ENCODE peak calls at places on chromosomes 2 and 18, in seven cellular contexts. Q is heart right ventricle, K is left ventricle myocardium inferior, F is Peyer's patch, L is suprapubic skin, Y is HCT116, I is right cardiac atrium. J is an unnamed sample.

GRCh38 chr2:208929894-208930427 is 493.9 kb upstream of the MAP2 start:
- DNase-seq in Q (no peak), K (no peak), F (no peak), L (no peak), Y (no peak), I (no peak), J (no peak)

GRCh38 chr2:44706584-44707553 is 234.6 kb upstream of the SIX3 start:
- DNase-seq in Q (no peak), K (no peak), F (no peak), L (no peak), Y (no peak), I (no peak), J (no peak)

GRCh38 chr2:20561703-20562454 is 89.0 kb downstream of the HS1BP3 start:
- DNase-seq in Q (no peak), K (no peak), F (no peak), L (no peak), Y (no peak), I (no peak), J (no peak)

GRCh38 chr2:180823546-180824141 is 156.8 kb upstream of the UBE2E3 start:
- DNase-seq in Q (no peak), K (no peak), F (no peak), L (no peak), Y (no peak), I (no peak), J (no peak)

GRCh38 chr2:152585830-152586484 is 131.3 kb downstream of the PRPF40A start:
- DNase-seq in Q (no peak), K (no peak), F (no peak), L (no peak), Y (no peak), I (no peak), J (no peak)

GRCh38 chr2:10547011-10547410 is 98.9 kb upstream of the ODC1 start:
- DNase-seq in Q (no peak), K (no peak), F (no peak), L (no peak), Y (no peak), I (no peak), J (no peak)

GRCh38 chr2:190942697-190943096 is 62.1 kb downstream of the GLS start:
- DNase-seq in Q (no peak), K (no peak), F (no peak), L (no peak), Y (no peak), I (no peak), J (no peak)

GRCh38 chr2:46645681-46646162 is 166.4 kb downstream of the TMEM247 start:
- DNase-seq in Q (no peak), K (peak), F (no peak), L (no peak), Y (no peak), I (no peak), J (peak)

GRCh38 chr2:167749016-167749415 is 498.4 kb downstream of the STK39 start:
- DNase-seq in Q (no peak), K (no peak), F (no peak), L (no peak), Y (no peak), I (no peak), J (peak)

GRCh38 chr2:177283871-177284270 is 19.3 kb upstream of the NFE2L2 start:
- DNase-seq in Q (no peak), K (no peak), F (no peak), L (no peak), Y (no peak), I (no peak), J (no peak)

GRCh38 chr2:37795938-37796337 is 124.5 kb upstream of the CDC42EP3 start:
- DNase-seq in Q (no peak), K (no peak), F (no peak), L (no peak), Y (no peak), I (no peak), J (no peak)

GRCh38 chr18:5890606-5891360 is 4.5 kb downstream of the TMEM200C start:
- DNase-seq in Q (peak), K (peak), F (peak), L (no peak), Y (no peak), I (peak), J (no peak)

GRCh38 chr2:13252615-13253014 is 535.9 kb downstream of the TRIB2 start:
- DNase-seq in Q (no peak), K (no peak), F (no peak), L (no peak), Y (no peak), I (no peak), J (no peak)

GRCh38 chr18:3498705-3499451 is 48.9 kb downstream of the TGIF1 start:
- DNase-seq in Q (peak), K (peak), F (peak), L (no peak), Y (no peak), I (peak), J (no peak)

GRCh38 chr2:97673915-97674283 is 4.4 kb downstream of the C2orf92 start:
- DNase-seq in Q (no peak), K (no peak), F (no peak), L (no peak), Y (no peak), I (no peak), J (no peak)

GRCh38 chr2:98479959-98480524 is 35.4 kb downstream of the INPP4A start:
- DNase-seq in Q (peak), K (peak), F (no peak), L (no peak), Y (no peak), I (peak), J (peak)

GRCh38 chr2:54606393-54606973 is 117.0 kb upstream of the EML6 start:
- DNase-seq in Q (no peak), K (peak), F (no peak), L (no peak), Y (no peak), I (peak), J (no peak)

GRCh38 chr2:104876606-104877005 is 22.7 kb downstream of the POU3F3 start:
- DNase-seq in Q (no peak), K (no peak), F (no peak), L (peak), Y (no peak), I (no peak), J (no peak)

GRCh38 chr2:47660167-47660566 is 122.8 kb upstream of the MSH6 start:
- DNase-seq in Q (no peak), K (no peak), F (no peak), L (no peak), Y (no peak), I (no peak), J (no peak)

GRCh38 chr2:127576433-127577207 is 41.1 kb downstream of the MYO7B start:
- DNase-seq in Q (peak), K (peak), F (no peak), L (peak), Y (no peak), I (peak), J (no peak)

GRCh38 chr2:223896751-223897320 is 48.3 kb downstream of the WDFY1 start:
- DNase-seq in Q (no peak), K (no peak), F (no peak), L (no peak), Y (no peak), I (no peak), J (no peak)

GRCh38 chr18:9000736-9001135 is 101.8 kb upstream of the NDUFV2 start:
- DNase-seq in Q (no peak), K (no peak), F (no peak), L (no peak), Y (no peak), I (no peak), J (no peak)

GRCh38 chr2:96207778-96208143 is 866 bp downstream of the STARD7 start:
- DNase-seq in Q (no peak), K (no peak), F (no peak), L (no peak), Y (no peak), I (no peak), J (no peak)

GRCh38 chr2:200665626-200666453 is 80.0 kb downstream of the AOX1 start:
- DNase-seq in Q (no peak), K (no peak), F (no peak), L (no peak), Y (no peak), I (no peak), J (no peak)

GRCh38 chr2:15577071-15577706 is 14.5 kb upstream of the DDX1 start:
- DNase-seq in Q (peak), K (peak), F (peak), L (peak), Y (peak), I (peak), J (no peak)

GRCh38 chr2:234425923-234426603 is 70.8 kb downstream of the ARL4C start:
- DNase-seq in Q (no peak), K (no peak), F (no peak), L (no peak), Y (no peak), I (no peak), J (no peak)

GRCh38 chr2:11534746-11535484 is 1.1 kb downstream of the GREB1 start:
- DNase-seq in Q (no peak), K (no peak), F (no peak), L (no peak), Y (no peak), I (no peak), J (no peak)

GRCh38 chr2:163698857-163699256 is 37.0 kb downstream of the FIGN start:
- DNase-seq in Q (no peak), K (no peak), F (no peak), L (no peak), Y (no peak), I (no peak), J (no peak)

GRCh38 chr2:119013640-119014039 is 71.6 kb downstream of the MARCO start:
- DNase-seq in Q (no peak), K (no peak), F (no peak), L (peak), Y (no peak), I (no peak), J (no peak)

GRCh38 chr2:30287190-30287589 is 55.9 kb downstream of the LBH start:
- DNase-seq in Q (no peak), K (no peak), F (no peak), L (no peak), Y (no peak), I (no peak), J (no peak)

GRCh38 chr2:174025271-174026121 is 60.3 kb upstream of the SP3 start:
- DNase-seq in Q (peak), K (peak), F (peak), L (peak), Y (no peak), I (peak), J (no peak)

GRCh38 chr2:102427249-102427648 is 4.3 kb downstream of the IL18RAP start:
- DNase-seq in Q (no peak), K (no peak), F (no peak), L (no peak), Y (no peak), I (no peak), J (no peak)

GRCh38 chr2:71605781-71606241 is 152.4 kb downstream of the DYSF start:
- DNase-seq in Q (no peak), K (peak), F (peak), L (peak), Y (no peak), I (no peak), J (no peak)

GRCh38 chr2:115219296-115219695 is 776.9 kb downstream of the DPP10 start:
- DNase-seq in Q (no peak), K (no peak), F (no peak), L (no peak), Y (no peak), I (no peak), J (no peak)

GRCh38 chr2:46118656-46119338 is 178.4 kb upstream of the EPAS1 start:
- DNase-seq in Q (no peak), K (no peak), F (no peak), L (no peak), Y (no peak), I (no peak), J (no peak)

DNA sequence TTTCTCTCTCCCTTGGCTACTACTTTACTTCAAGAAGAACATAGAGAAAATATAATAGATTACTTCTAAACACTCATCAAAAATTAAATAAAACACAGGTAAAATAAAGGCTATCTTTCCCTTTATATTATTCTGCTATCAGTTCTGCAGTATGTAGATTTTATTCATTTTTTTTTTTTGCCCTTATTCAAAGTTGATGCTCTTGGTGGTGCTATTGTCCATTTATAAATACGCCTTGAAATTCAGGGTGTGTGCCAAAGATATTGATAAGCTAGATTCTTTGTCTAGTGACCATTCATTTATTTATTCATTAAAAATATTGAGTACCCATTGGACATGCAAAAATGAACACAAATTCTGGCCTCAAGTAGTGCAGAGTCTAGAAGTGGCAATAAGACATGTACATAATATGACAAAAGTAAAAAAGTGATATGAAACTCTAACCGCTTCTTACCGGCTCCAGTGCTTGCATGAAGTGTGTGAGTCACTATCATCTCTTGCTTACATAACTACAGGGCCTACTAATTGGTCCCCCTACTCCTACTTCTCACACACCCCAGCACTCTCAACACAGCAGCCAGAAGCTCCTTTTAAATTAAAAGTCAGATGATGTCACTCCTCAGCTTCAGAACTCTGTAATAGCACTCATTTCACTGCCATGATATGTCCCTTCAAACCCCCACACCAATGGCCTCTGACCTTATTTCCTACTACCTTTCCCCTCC is 208.3 kb upstream of the FANCL start:
- DNase-seq in Q (no peak), K (no peak), F (no peak), L (no peak), Y (no peak), I (no peak), J (no peak)
- H3K27ac ChIP-seq in Q (no peak), K (no peak), F (no peak), L (no peak), Y (no peak), I (no peak), J (no peak)

GRCh38 chr2:3603536-3604206 is 8.8 kb downstream of the COLEC11 start:
- DNase-seq in Q (no peak), K (no peak), F (no peak), L (peak), Y (no peak), I (no peak), J (no peak)
- H3K27ac ChIP-seq in Q (no peak), K (no peak), F (no peak), L (no peak), Y (no peak), I (no peak), J (no peak)

DNA sequence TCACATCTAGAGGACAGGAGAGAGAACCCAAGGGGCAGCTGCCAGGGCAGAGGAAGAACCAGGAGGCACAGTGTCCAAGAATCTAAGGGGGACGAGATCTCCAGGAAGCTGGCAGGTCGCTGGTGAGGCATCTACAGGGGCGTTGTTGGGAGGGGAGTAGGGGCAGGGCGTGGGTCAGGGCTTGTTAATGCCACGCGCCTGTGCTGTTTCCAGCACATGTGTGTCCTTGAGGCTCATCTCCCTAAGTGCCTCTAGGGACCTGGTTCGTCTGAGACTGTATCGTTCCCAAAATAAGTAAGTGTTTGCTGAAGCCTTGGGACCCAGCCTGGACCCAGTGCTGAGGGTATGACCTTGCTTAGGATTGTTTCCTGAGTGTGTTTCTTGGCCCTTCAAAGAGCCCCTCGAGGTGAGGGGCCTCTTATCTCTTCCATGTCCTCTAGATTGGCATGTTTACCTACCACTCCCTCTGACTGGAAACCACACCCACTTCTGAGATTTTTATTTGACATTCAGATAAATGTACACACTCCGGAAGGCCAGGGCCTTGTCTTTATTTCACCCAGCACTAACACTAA is 22.2 kb downstream of the HK2 start:
- DNase-seq in Q (no peak), K (no peak), F (peak), L (no peak), Y (no peak), I (no peak), J (no peak)
- H3K27ac ChIP-seq in Q (no peak), K (no peak), F (no peak), L (no peak), Y (no peak), I (no peak), J (no peak)

GRCh38 chr2:238852186-238852869 is 4.4 kb downstream of the TWIST2 start:
- DNase-seq in Q (no peak), K (no peak), F (no peak), L (no peak), Y (no peak), I (no peak), J (no peak)

GRCh38 chr2:238851751-238852150 is 3.9 kb downstream of the TWIST2 start:
- DNase-seq in Q (no peak), K (no peak), F (no peak), L (no peak), Y (no peak), I (no peak), J (no peak)

GRCh38 chr2:238854246-238854645 is 6.4 kb downstream of the TWIST2 start:
- DNase-seq in Q (no peak), K (no peak), F (no peak), L (peak), Y (no peak), I (no peak), J (no peak)

GRCh38 chr2:238853724-238854123 is 5.8 kb downstream of the TWIST2 start:
- DNase-seq in Q (no peak), K (no peak), F (no peak), L (peak), Y (no peak), I (no peak), J (no peak)

DNA sequence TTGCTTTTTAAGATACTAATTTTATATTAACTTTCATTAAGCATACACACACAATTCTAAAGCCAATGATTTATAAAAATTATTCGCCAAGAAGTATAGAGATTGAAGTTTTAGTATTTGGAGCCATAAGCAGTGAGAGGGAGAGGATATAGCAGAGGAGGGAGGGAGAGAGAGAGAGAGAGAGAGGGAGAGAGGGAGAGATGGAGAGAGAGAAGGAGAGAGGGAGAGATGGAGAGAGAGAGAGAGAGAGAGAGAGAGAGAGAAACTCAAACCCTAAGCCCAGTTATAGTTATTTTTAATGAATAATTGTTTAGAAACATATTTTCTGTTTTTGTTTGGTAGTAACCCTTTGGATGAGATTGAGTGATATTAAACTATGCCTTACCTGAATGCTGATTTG is 5.3 kb downstream of the TWIST2 start:
- DNase-seq in Q (no peak), K (no peak), F (no peak), L (no peak), Y (no peak), I (no peak), J (no peak)
- H3K27ac ChIP-seq in Q (no peak), K (no peak), F (no peak), L (peak), Y (no peak), I (no peak), J (no peak)